ENCODE peak calls at places on chromosomes 5 and 9, in six cellular contexts. J is epithelial cell of esophagus, E is B cell, O is Kasumi-1, V is WERI-Rb-1, L is NCI-H345. Y is an unnamed sample.

GRCh38 chr5:14370386-14370785 is 211.2 kb upstream of the OTULINL start:
- DNase-seq in V (no peak), J (no peak), O (no peak), E (no peak), L (no peak), Y (no peak)

GRCh38 chr9:105067895-105068580 is 140.1 kb upstream of the ABCA1 start:
- DNase-seq in O (peak; percentile 42), L (no peak), J (peak; percentile 37), V (no peak), E (no peak), Y (peak; percentile 41)

GRCh38 chr9:78811562-78812276 is 514.8 kb downstream of the PSAT1 start:
- DNase-seq in E (no peak), V (no peak), L (no peak), J (peak; percentile 41), O (no peak), Y (no peak)

GRCh38 chr9:121743441-121744001 is 92.1 kb downstream of the DAB2IP start:
- DNase-seq in J (peak; percentile 55), L (no peak), E (no peak), O (no peak), V (peak; percentile 89), Y (no peak)

GRCh38 chr9:133377721-133378216 is 1.6 kb downstream of the STKLD1 start:
- DNase-seq in J (peak; percentile 56), E (no peak), L (peak; percentile 23), V (peak; percentile 62), O (peak; percentile 20), Y (peak; percentile 45)

GRCh38 chr5:135535820-135536801 is at the start of gene NEUROG1:
- DNase-seq in O (no peak), L (peak; percentile 17), V (no peak), E (no peak), J (no peak), Y (no peak)

GRCh38 chr9:132241840-132242620 is 80.2 kb downstream of the NTNG2 start:
- DNase-seq in J (no peak), E (peak; percentile 82), O (no peak), V (peak; percentile 44), L (peak; percentile 50), Y (peak; percentile 72)

GRCh38 chr9:132769895-132770774 is 99.9 kb downstream of the GTF3C4 start:
- DNase-seq in J (peak; percentile 28), E (peak; percentile 76), L (peak; percentile 11), V (no peak), O (peak; percentile 71), Y (peak; percentile 82)

GRCh38 chr9:95368377-95369160 is 51.1 kb upstream of the FANCC start:
- DNase-seq in O (no peak), V (no peak), E (no peak), L (no peak), J (no peak), Y (no peak)

GRCh38 chr5:61686491-61687257 is 354.6 kb downstream of the ZSWIM6 start:
- DNase-seq in L (no peak), V (no peak), E (no peak), J (no peak), O (no peak), Y (no peak)

GRCh38 chr9:89328064-89328463 is 9.8 kb downstream of the SECISBP2 start:
- DNase-seq in O (no peak), E (no peak), J (no peak), V (no peak), L (no peak), Y (no peak)

GRCh38 chr5:167554564-167555254 is 736.7 kb upstream of the WWC1 start:
- DNase-seq in E (no peak), L (no peak), J (no peak), V (no peak), O (no peak), Y (no peak)

GRCh38 chr9:112548836-112549235 is 62.2 kb downstream of the KIAA1958 start:
- DNase-seq in L (no peak), J (no peak), V (no peak), E (no peak), O (no peak), Y (no peak)

GRCh38 chr9:97786341-97786740 is 66.7 kb upstream of the FOXE1 start:
- DNase-seq in E (no peak), J (peak; percentile 76), L (no peak), V (no peak), O (no peak), Y (no peak)

GRCh38 chr9:84325347-84325982 is 15.1 kb downstream of the SLC28A3 start:
- DNase-seq in E (no peak), J (peak; percentile 91), O (no peak), V (no peak), L (no peak), Y (no peak)

GRCh38 chr5:131795879-131796792 is 681 bp downstream of the FNIP1 start:
- DNase-seq in V (peak; percentile 37), L (peak; percentile 30), O (peak; percentile 27), E (no peak), J (peak; percentile 68), Y (peak; percentile 59)

GRCh38 chr9:3948826-3949578 is 350.9 kb downstream of the GLIS3 start:
- DNase-seq in J (no peak), V (no peak), L (no peak), E (no peak), O (no peak), Y (no peak)

GRCh38 chr9:136769710-136770191 is 5.4 kb upstream of the LCN15 start:
- DNase-seq in E (peak; percentile 71), V (peak; percentile 76), L (peak; percentile 11), O (peak; percentile 79), J (peak; percentile 27), Y (peak; percentile 49)

GRCh38 chr5:180296778-180297177 is 4.9 kb upstream of the MAPK9 start:
- DNase-seq in E (no peak), J (no peak), V (no peak), O (no peak), L (no peak), Y (peak; percentile 21)

GRCh38 chr5:177390363-177391300 is 6.4 kb downstream of the SLC34A1 start:
- DNase-seq in L (peak; percentile 89), E (peak; percentile 90), J (peak; percentile 83), O (peak; percentile 89), V (peak; percentile 79), Y (peak; percentile 86)

GRCh38 chr5:149702953-149703646 is 27.0 kb upstream of the PPARGC1B start:
- DNase-seq in L (no peak), V (no peak), J (no peak), E (no peak), O (no peak), Y (no peak)

GRCh38 chr9:28866951-28867350 is 1293.7 kb upstream of the C9orf72 start:
- DNase-seq in E (no peak), O (no peak), L (no peak), J (no peak), V (no peak), Y (no peak)

GRCh38 chr5:77168884-77169254 is 41.6 kb upstream of the PDE8B start:
- DNase-seq in L (peak; percentile 62), J (peak; percentile 23), O (no peak), V (no peak), E (no peak), Y (no peak)

GRCh38 chr5:59274130-59274529 is 619.4 kb downstream of the PDE4D start:
- DNase-seq in E (no peak), O (no peak), V (no peak), L (no peak), J (no peak), Y (no peak)

GRCh38 chr5:76720988-76721569 is 5.2 kb downstream of the F2R start:
- DNase-seq in E (peak; percentile 13), V (no peak), J (no peak), O (no peak), L (no peak), Y (peak; percentile 33)

GRCh38 chr9:16985559-16986348 is 115.3 kb upstream of the BNC2 start:
- DNase-seq in E (no peak), V (no peak), O (no peak), J (no peak), L (no peak), Y (no peak)

GRCh38 chr9:97441729-97442128 is 29.8 kb downstream of the TDRD7 start:
- DNase-seq in V (no peak), O (no peak), E (no peak), L (no peak), J (peak; percentile 25), Y (no peak)

GRCh38 chr5:24642022-24642421 is 2.8 kb downstream of the CDH10 start:
- DNase-seq in J (peak; percentile 51), O (peak; percentile 51), V (peak; percentile 45), L (peak; percentile 13), E (no peak), Y (peak; percentile 51)

GRCh38 chr9:136338511-136338910 is 11.2 kb downstream of the GPSM1 start:
- DNase-seq in V (no peak), O (no peak), J (no peak), E (no peak), L (no peak), Y (no peak)

GRCh38 chr5:159555084-159555483 is 224.8 kb upstream of the IL12B start:
- DNase-seq in O (no peak), V (no peak), J (no peak), E (no peak), L (no peak), Y (no peak)

GRCh38 chr9:78303377-78304062 is 6.6 kb downstream of the PSAT1 start:
- DNase-seq in O (no peak), E (no peak), J (no peak), V (no peak), L (no peak), Y (no peak)

GRCh38 chr5:65482727-65483473 is 1.2 kb upstream of the ADAMTS6 start:
- DNase-seq in J (peak; percentile 46), L (peak; percentile 56), E (peak; percentile 38), O (peak; percentile 23), V (no peak), Y (peak; percentile 38)

GRCh38 chr9:136055715-136056545 is 39.2 kb downstream of the NACC2 start:
- DNase-seq in O (no peak), L (no peak), V (no peak), E (no peak), J (no peak), Y (no peak)

GRCh38 chr5:152092580-152092979 is 167.9 kb upstream of the GLRA1 start:
- DNase-seq in E (no peak), J (peak; percentile 24), V (no peak), O (no peak), L (no peak), Y (peak; percentile 12)

GRCh38 chr5:158573829-158574228 is 525.9 kb downstream of the EBF1 start:
- DNase-seq in V (no peak), E (no peak), O (no peak), J (no peak), L (no peak), Y (no peak)

GRCh38 chr5:129474544-129474943 is 14.4 kb downstream of the ADAMTS19 start:
- DNase-seq in V (no peak), J (no peak), E (no peak), L (no peak), O (no peak), Y (no peak)

GRCh38 chr9:36802171-36802920 is 229.7 kb downstream of the MELK start:
- DNase-seq in L (peak; percentile 55), J (peak; percentile 58), O (no peak), E (no peak), V (no peak), Y (no peak)

GRCh38 chr5:145943674-145944121 is 7.3 kb downstream of the SH3RF2 start:
- DNase-seq in O (no peak), V (no peak), L (peak; percentile 77), J (peak; percentile 95), E (no peak), Y (peak; percentile 57)

Y was measured in NB4.